ENCODE peak calls at places on chromosomes 7 and 10, in eight cellular contexts. One of them, this sample, is unnamed.

GRCh38 chr10:110681023-110681681 is 37.0 kb downstream of the RBM20 start:
- DNase-seq in fibroblast of villous mesenchyme: peak; percentile 30
- DNase-seq in COLO829: no peak
- DNase-seq in endothelial cell: peak; percentile 66
- DNase-seq in aorta: no peak
- DNase-seq in T-helper 22 cell: no peak
- DNase-seq in naive thymus-derived CD8-positive, alpha-beta T cell: peak; percentile 13
- DNase-seq in NCI-H1092: peak; percentile 30
- DNase-seq in this sample: no peak

GRCh38 chr10:33315891-33316290 is 18.6 kb downstream of the NRP1 start:
- DNase-seq in T-helper 22 cell: no peak
- DNase-seq in aorta: no peak
- DNase-seq in endothelial cell: no peak
- DNase-seq in naive thymus-derived CD8-positive, alpha-beta T cell: no peak
- DNase-seq in NCI-H1092: no peak
- DNase-seq in COLO829: no peak
- DNase-seq in fibroblast of villous mesenchyme: peak; percentile 81
- DNase-seq in this sample: no peak

GRCh38 chr7:43693687-43694398 is 35.5 kb downstream of the COA1 start:
- DNase-seq in COLO829: peak; percentile 66
- DNase-seq in naive thymus-derived CD8-positive, alpha-beta T cell: no peak
- DNase-seq in aorta: no peak
- DNase-seq in T-helper 22 cell: no peak
- DNase-seq in endothelial cell: no peak
- DNase-seq in NCI-H1092: no peak
- DNase-seq in fibroblast of villous mesenchyme: no peak
- DNase-seq in this sample: no peak

GRCh38 chr7:7662527-7662926 is 22.0 kb downstream of the UMAD1 start:
- DNase-seq in aorta: no peak
- DNase-seq in T-helper 22 cell: no peak
- DNase-seq in COLO829: no peak
- DNase-seq in naive thymus-derived CD8-positive, alpha-beta T cell: no peak
- DNase-seq in NCI-H1092: no peak
- DNase-seq in endothelial cell: peak; percentile 33
- DNase-seq in fibroblast of villous mesenchyme: peak; percentile 37
- DNase-seq in this sample: no peak

GRCh38 chr10:75655791-75656451 is 224.5 kb downstream of the LRMDA start:
- DNase-seq in fibroblast of villous mesenchyme: no peak
- DNase-seq in NCI-H1092: no peak
- DNase-seq in T-helper 22 cell: no peak
- DNase-seq in endothelial cell: no peak
- DNase-seq in COLO829: no peak
- DNase-seq in naive thymus-derived CD8-positive, alpha-beta T cell: no peak
- DNase-seq in aorta: no peak
- DNase-seq in this sample: no peak

GRCh38 chr10:74163313-74164068 is 12.5 kb downstream of the ADK start:
- DNase-seq in T-helper 22 cell: no peak
- DNase-seq in COLO829: no peak
- DNase-seq in aorta: no peak
- DNase-seq in naive thymus-derived CD8-positive, alpha-beta T cell: no peak
- DNase-seq in NCI-H1092: no peak
- DNase-seq in fibroblast of villous mesenchyme: no peak
- DNase-seq in endothelial cell: no peak
- DNase-seq in this sample: no peak

GRCh38 chr7:1569016-1569415 is 816 bp downstream of the PSMG3 start:
- DNase-seq in fibroblast of villous mesenchyme: peak; percentile 66
- DNase-seq in T-helper 22 cell: peak; percentile 31
- DNase-seq in endothelial cell: no peak
- DNase-seq in COLO829: peak; percentile 29
- DNase-seq in NCI-H1092: no peak
- DNase-seq in naive thymus-derived CD8-positive, alpha-beta T cell: no peak
- DNase-seq in aorta: no peak
- DNase-seq in this sample: peak; percentile 42

GRCh38 chr10:35005868-35006267 is 84.3 kb downstream of the CUL2 start:
- DNase-seq in naive thymus-derived CD8-positive, alpha-beta T cell: no peak
- DNase-seq in aorta: no peak
- DNase-seq in COLO829: no peak
- DNase-seq in fibroblast of villous mesenchyme: peak; percentile 99
- DNase-seq in T-helper 22 cell: no peak
- DNase-seq in NCI-H1092: no peak
- DNase-seq in endothelial cell: no peak
- DNase-seq in this sample: no peak

GRCh38 chr10:3813267-3813666 is 28.3 kb upstream of the KLF6 start:
- DNase-seq in fibroblast of villous mesenchyme: no peak
- DNase-seq in aorta: no peak
- DNase-seq in NCI-H1092: no peak
- DNase-seq in endothelial cell: no peak
- DNase-seq in naive thymus-derived CD8-positive, alpha-beta T cell: no peak
- DNase-seq in T-helper 22 cell: no peak
- DNase-seq in COLO829: no peak
- DNase-seq in this sample: no peak

GRCh38 chr10:111247781-111248389 is 171.1 kb downstream of the ADRA2A start:
- DNase-seq in T-helper 22 cell: no peak
- DNase-seq in naive thymus-derived CD8-positive, alpha-beta T cell: no peak
- DNase-seq in fibroblast of villous mesenchyme: no peak
- DNase-seq in aorta: no peak
- DNase-seq in endothelial cell: no peak
- DNase-seq in NCI-H1092: no peak
- DNase-seq in COLO829: no peak
- DNase-seq in this sample: no peak

GRCh38 chr10:74704629-74705360 is 121.6 kb upstream of the KAT6B start:
- DNase-seq in T-helper 22 cell: no peak
- DNase-seq in NCI-H1092: peak; percentile 70
- DNase-seq in naive thymus-derived CD8-positive, alpha-beta T cell: no peak
- DNase-seq in aorta: no peak
- DNase-seq in fibroblast of villous mesenchyme: no peak
- DNase-seq in COLO829: no peak
- DNase-seq in endothelial cell: no peak
- DNase-seq in this sample: no peak